ENCODE peak calls at places on chromosomes 12 and 14, in eight cellular contexts. P is HepG2, T is tibial nerve, R is stomach, I is ovary, J is esophagus muscularis mucosa, U is K562, Q is A549. M is an unnamed sample. For H3K4me1, the result is how much of the 10 kb centered on the place peaks cover.

GRCh38 chr12:115946867-115947695 is 330.4 kb downstream of the MED13L start:
- DNase-seq in P (peak), T (no peak), R (no peak), I (no peak), J (peak), U (peak), Q (no peak), M (no peak)

GRCh38 chr12:3049596-3050314 is 27.4 kb upstream of the TSPAN9 start:
- DNase-seq in P (no peak), T (no peak), R (no peak), I (no peak), J (no peak), U (peak), Q (no peak), M (no peak)

GRCh38 chr12:53199700-53200099 is 7.4 kb downstream of the ITGB7 start:
- DNase-seq in P (no peak), T (no peak), R (no peak), I (no peak), J (no peak), U (no peak), Q (no peak), M (no peak)

GRCh38 chr12:57138526-57139272 is 8.7 kb downstream of the LRP1-AS start:
- DNase-seq in P (peak), T (peak), R (no peak), I (peak), J (peak), U (peak), Q (no peak), M (peak)

GRCh38 chr12:121648458-121649028 is 20.9 kb downstream of the MORN3 start:
- DNase-seq in P (no peak), T (no peak), R (no peak), I (no peak), J (no peak), U (no peak), Q (no peak), M (no peak)

GRCh38 chr12:132747395-132747794 is 14.2 kb downstream of the ANKLE2 start:
- DNase-seq in P (no peak), T (no peak), R (no peak), I (no peak), J (no peak), U (no peak), Q (no peak), M (no peak)

GRCh38 chr12:27252934-27253333 is 8.8 kb downstream of the STK38L start:
- DNase-seq in P (no peak), T (no peak), R (no peak), I (no peak), J (no peak), U (no peak), Q (no peak), M (no peak)

GRCh38 chr12:26843306-26843705 is 10.3 kb upstream of the ITPR2 start:
- DNase-seq in P (no peak), T (no peak), R (no peak), I (no peak), J (no peak), U (no peak), Q (no peak), M (no peak)

GRCh38 chr12:1594045-1594294 is 411 bp downstream of the FBXL14 start:
- DNase-seq in P (no peak), T (no peak), R (peak), I (peak), J (no peak), U (no peak), Q (peak), M (peak)

GRCh38 chr12:116266631-116267349 is 10.7 kb downstream of the MED13L start:
- DNase-seq in P (no peak), T (no peak), R (no peak), I (no peak), J (no peak), U (no peak), Q (no peak), M (no peak)

GRCh38 chr14:104970231-104971068 is 7.7 kb downstream of the AHNAK2 start:
- DNase-seq in P (no peak), T (peak), R (peak), I (peak), J (no peak), U (peak), Q (peak), M (peak)

GRCh38 chr14:51774209-51774608 is 86.2 kb upstream of the GNG2 start:
- DNase-seq in P (no peak), T (no peak), R (no peak), I (no peak), J (no peak), U (no peak), Q (no peak), M (no peak)

GRCh38 chr14:68755016-68755353 is 37.9 kb downstream of the ZFP36L1 start:
- DNase-seq in P (no peak), T (no peak), R (no peak), I (no peak), J (no peak), U (no peak), Q (no peak), M (no peak)

GRCh38 chr12:41681898-41682297 is 462.8 kb downstream of the GXYLT1 start:
- DNase-seq in P (no peak), T (no peak), R (no peak), I (no peak), J (no peak), U (no peak), Q (no peak), M (no peak)

GRCh38 chr14:32728526-32728925 is 210.2 kb upstream of the NPAS3 start:
- DNase-seq in P (no peak), T (no peak), R (no peak), I (no peak), J (no peak), U (no peak), Q (no peak), M (no peak)

GRCh38 chr12:49636979-49637378 is 13.6 kb downstream of the PRPF40B start:
- DNase-seq in P (peak), T (no peak), R (peak), I (peak), J (no peak), U (peak), Q (peak), M (peak)

GRCh38 chr14:71183856-71184255 is 276.6 kb downstream of the PCNX1 start:
- DNase-seq in P (no peak), T (no peak), R (no peak), I (no peak), J (no peak), U (no peak), Q (no peak), M (no peak)

GRCh38 chr12:42468341-42468821 is 121.2 kb downstream of the PRICKLE1 start:
- DNase-seq in P (no peak), T (no peak), R (no peak), I (peak), J (no peak), U (no peak), Q (no peak), M (peak)

GRCh38 chr12:57754411-57755193 is at the start of gene MARCHF9:
- DNase-seq in P (no peak), T (no peak), R (peak), I (peak), J (no peak), U (peak), Q (peak), M (peak)

GRCh38 chr12:28611115-28611435 is 420.8 kb downstream of the CCDC91 start:
- DNase-seq in P (no peak), T (no peak), R (no peak), I (no peak), J (no peak), U (no peak), Q (peak), M (no peak)

GRCh38 chr12:85831327-85831990 is 4.8 kb downstream of the RASSF9 start:
- DNase-seq in P (no peak), T (no peak), R (no peak), I (no peak), J (no peak), U (no peak), Q (no peak), M (no peak)

GRCh38 chr12:109386079-109386473 is 38.4 kb downstream of the MYO1H start:
- DNase-seq in P (peak), T (no peak), R (no peak), I (no peak), J (no peak), U (no peak), Q (no peak), M (no peak)

GRCh38 chr14:30990766-30991165 is 34.7 kb upstream of the AP4S1 start:
- DNase-seq in P (no peak), T (no peak), R (no peak), I (no peak), J (no peak), U (no peak), Q (no peak), M (no peak)

GRCh38 chr12:52920937-52921336 is 16.1 kb upstream of the KRT8 start:
- DNase-seq in P (peak), T (no peak), R (no peak), I (no peak), J (no peak), U (peak), Q (peak), M (no peak)

GRCh38 chr12:115209230-115209629 is 525.3 kb upstream of the TBX3 start:
- DNase-seq in P (no peak), T (no peak), R (no peak), I (no peak), J (no peak), U (no peak), Q (no peak), M (peak)

GRCh38 chr12:110531741-110532333 is 29.7 kb downstream of the RAD9B start:
- DNase-seq in P (no peak), T (no peak), R (no peak), I (no peak), J (no peak), U (no peak), Q (no peak), M (no peak)
- TF ChIP-seq EP300 in P (no peak), T (no peak), R (no peak), I (no peak), J (no peak), U (no peak), Q (no peak), M (no peak)

GRCh38 chr14:61471297-61471980 is 150.1 kb downstream of the PRKCH start:
- DNase-seq in P (no peak), T (no peak), R (no peak), I (no peak), J (no peak), U (no peak), Q (no peak), M (no peak)
- H3K4me1 ChIP-seq in P (under half), T (under half), R (under half), I (under half), J (half or more), U (under half), Q (half or more), M (half or more)

GRCh38 chr14:101372494-101372813 is 188.8 kb upstream of the DIO3 start:
- DNase-seq in P (no peak), T (no peak), R (no peak), I (peak), J (no peak), U (no peak), Q (no peak), M (no peak)

GRCh38 chr14:101370593-101371569 is 190.4 kb upstream of the DIO3 start:
- DNase-seq in P (no peak), T (no peak), R (no peak), I (no peak), J (peak), U (no peak), Q (no peak), M (no peak)

GRCh38 chr14:101372894-101373640 is 188.2 kb upstream of the DIO3 start:
- DNase-seq in P (no peak), T (no peak), R (no peak), I (peak), J (peak), U (no peak), Q (no peak), M (no peak)

GRCh38 chr14:101369916-101370592 is 191.2 kb upstream of the DIO3 start:
- DNase-seq in P (no peak), T (no peak), R (no peak), I (peak), J (no peak), U (no peak), Q (no peak), M (no peak)

GRCh38 chr14:101371691-101372493 is 189.4 kb upstream of the DIO3 start:
- DNase-seq in P (no peak), T (no peak), R (no peak), I (peak), J (peak), U (no peak), Q (no peak), M (no peak)
- TF ChIP-seq EP300 in P (no peak), T (no peak), R (no peak), I (no peak), J (peak), U (no peak), Q (no peak), M (peak)

DNA sequence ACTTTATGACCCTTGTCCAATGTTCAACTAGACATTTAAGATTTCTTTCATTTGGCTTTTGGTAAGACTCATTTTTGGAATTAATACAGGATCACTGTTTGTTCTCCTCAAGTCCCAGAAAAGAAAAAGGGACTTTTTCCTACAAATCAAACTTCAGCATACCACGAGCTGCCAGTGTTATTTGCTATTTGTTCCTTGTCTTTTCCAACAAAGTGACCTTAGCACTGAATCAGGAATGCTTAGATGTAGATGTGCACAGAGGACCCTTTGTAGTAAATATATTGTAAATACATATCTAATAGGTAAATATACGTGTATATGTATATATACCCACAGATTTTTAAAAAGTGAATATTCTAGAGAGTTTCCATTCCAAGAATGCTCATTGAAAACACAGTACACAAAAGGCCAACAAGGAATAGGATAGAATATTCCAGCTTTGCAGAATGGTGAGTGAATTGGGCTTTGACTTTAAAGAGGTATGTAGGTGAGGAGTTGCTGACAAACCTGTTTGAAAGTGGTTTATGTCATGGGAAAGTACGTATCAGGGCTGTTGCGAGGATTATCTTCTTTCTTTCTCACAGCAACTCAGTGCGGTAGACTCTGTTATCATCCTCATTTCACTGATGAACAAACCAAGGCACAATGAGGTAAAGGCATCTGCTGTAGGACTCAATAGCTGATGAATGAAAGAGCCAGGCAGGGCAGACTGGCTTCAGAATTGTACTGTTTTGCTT is 65.0 kb downstream of the HMGA2 start:
- DNase-seq in P (peak), T (no peak), R (no peak), I (no peak), J (no peak), U (no peak), Q (no peak), M (no peak)
- H3K4me1 ChIP-seq in P (half or more), T (under half), R (under half), I (under half), J (under half), U (under half), Q (under half), M (under half)

GRCh38 chr12:47867496-47867941 is 37.3 kb downstream of the VDR start:
- DNase-seq in P (no peak), T (no peak), R (no peak), I (no peak), J (no peak), U (peak), Q (peak), M (no peak)
- TF ChIP-seq EP300 in P (no peak), T (no peak), R (no peak), I (no peak), J (no peak), U (no peak), Q (no peak), M (no peak)

GRCh38 chr12:6536894-6537579 is 2.7 kb downstream of the GAPDH start:
- DNase-seq in P (peak), T (no peak), R (no peak), I (no peak), J (no peak), U (no peak), Q (peak), M (no peak)

GRCh38 chr12:6535697-6535946 is 1.3 kb downstream of the GAPDH start:
- DNase-seq in P (no peak), T (no peak), R (no peak), I (no peak), J (no peak), U (no peak), Q (no peak), M (no peak)

GRCh38 chr12:6534914-6535696 is 788 bp downstream of the GAPDH start:
- DNase-seq in P (peak), T (peak), R (peak), I (peak), J (peak), U (peak), Q (peak), M (peak)

GRCh38 chr12:6534158-6534913 is at the start of gene GAPDH:
- DNase-seq in P (peak), T (peak), R (peak), I (peak), J (peak), U (peak), Q (peak), M (peak)

GRCh38 chr12:6535960-6536847 is 1.9 kb downstream of the GAPDH start:
- DNase-seq in P (peak), T (no peak), R (no peak), I (no peak), J (no peak), U (no peak), Q (no peak), M (no peak)
- H3K4me1 ChIP-seq in P (under half), T (under half), R (half or more), I (under half), J (half or more), U (half or more), Q (half or more), M (half or more)

GRCh38 chr14:24093901-24094838 is at the start of gene PCK2:
- DNase-seq in P (peak), T (peak), R (peak), I (peak), J (peak), U (peak), Q (peak), M (peak)
- TF ChIP-seq EP300 in P (peak), T (peak), R (no peak), I (no peak), J (no peak), U (no peak), Q (no peak), M (no peak)